ENCODE peak calls at places on chromosomes 2 and 18, in five cellular contexts. D is mesendoderm, M is IMR-90, I is neuronal stem cell, V is H9. J is an unnamed sample.

GRCh38 chr2:235566931-235567495 is 73.2 kb downstream of the AGAP1 start:
- DNase-seq in D (no peak), V (no peak), I (no peak), M (no peak), J (no peak)

GRCh38 chr2:206728277-206729199 is 10.3 kb upstream of the DYTN start:
- DNase-seq in I (no peak), D (no peak), M (peak; percentile 32), V (no peak), J (no peak)

GRCh38 chr2:237879991-237880560 is 20.7 kb downstream of the RAMP1 start:
- DNase-seq in D (no peak), V (no peak), M (no peak), I (no peak), J (no peak)

GRCh38 chr2:179068991-179069643 is 19.2 kb upstream of the CCDC141 start:
- DNase-seq in I (no peak), M (no peak), D (no peak), V (no peak), J (no peak)

GRCh38 chr2:8457620-8458255 is 224.1 kb upstream of the ID2 start:
- DNase-seq in M (no peak), D (peak; percentile 14), I (no peak), V (no peak), J (no peak)

GRCh38 chr2:27756544-27757498 is 14.7 kb upstream of the MRPL33 start:
- DNase-seq in V (no peak), D (peak; percentile 44), I (no peak), M (no peak), J (no peak)

GRCh38 chr18:49934457-49934856 is 121.1 kb upstream of the ACAA2 start:
- DNase-seq in I (no peak), V (no peak), M (peak; percentile 45), D (no peak), J (no peak)

GRCh38 chr2:158743466-158743865 is 51.7 kb upstream of the DAPL1 start:
- DNase-seq in V (no peak), M (no peak), I (no peak), D (no peak), J (no peak)

GRCh38 chr2:192286093-192286701 is 91.5 kb upstream of the TMEFF2 start:
- DNase-seq in V (no peak), I (no peak), M (peak; percentile 63), D (peak; percentile 62), J (no peak)

GRCh38 chr2:226447896-226448295 is 351.7 kb downstream of the IRS1 start:
- DNase-seq in D (no peak), V (no peak), I (no peak), M (peak; percentile 52), J (no peak)

GRCh38 chr2:24544456-24545115 is 53.5 kb downstream of the NCOA1 start:
- DNase-seq in V (no peak), I (no peak), D (no peak), M (no peak), J (no peak)

GRCh38 chr2:118046628-118047210 is 32.8 kb upstream of the CCDC93 start:
- DNase-seq in V (no peak), I (no peak), D (peak; percentile 51), M (peak; percentile 53), J (no peak)

GRCh38 chr2:102357975-102358374 is 2.4 kb downstream of the IL18R1 start:
- DNase-seq in D (no peak), V (no peak), M (no peak), I (no peak), J (no peak)

GRCh38 chr18:62081248-62081647 is 105.6 kb downstream of the PIGN start:
- DNase-seq in M (no peak), I (no peak), V (no peak), D (no peak), J (no peak)

GRCh38 chr2:176160251-176161040 is 3.3 kb downstream of the HOXD3 start:
- DNase-seq in M (no peak), I (no peak), D (no peak), V (no peak), J (no peak)

GRCh38 chr2:46540496-46541342 is 61.4 kb downstream of the TMEM247 start:
- DNase-seq in I (no peak), M (peak; percentile 86), D (peak; percentile 88), V (no peak), J (no peak)

GRCh38 chr18:23226386-23226785 is 91.1 kb downstream of the CABLES1 start:
- DNase-seq in I (no peak), M (peak; percentile 61), V (no peak), D (no peak), J (no peak)

GRCh38 chr18:58353581-58353980 is 275.3 kb downstream of the ALPK2 start:
- DNase-seq in D (peak; percentile 11), M (no peak), I (no peak), V (no peak), J (no peak)

GRCh38 chr2:47402555-47402804 is 476 bp upstream of the MSH2 start:
- DNase-seq in D (no peak), V (no peak), I (no peak), M (peak; percentile 45), J (no peak)

GRCh38 chr18:35063875-35064274 is 22.7 kb downstream of the MAPRE2 start:
- DNase-seq in M (no peak), D (no peak), I (no peak), V (no peak), J (no peak)

GRCh38 chr18:35064291-35064690 is 23.1 kb downstream of the MAPRE2 start:
- DNase-seq in M (no peak), D (no peak), V (no peak), I (no peak), J (no peak)

GRCh38 chr18:35062408-35062807 is 21.2 kb downstream of the MAPRE2 start:
- DNase-seq in V (no peak), M (no peak), D (no peak), I (no peak), J (no peak)

GRCh38 chr18:35059280-35059927 is 18.2 kb downstream of the MAPRE2 start:
- DNase-seq in M (no peak), D (no peak), V (no peak), I (no peak), J (no peak)

GRCh38 chr18:35060092-35060491 is 18.9 kb downstream of the MAPRE2 start:
- DNase-seq in I (no peak), M (no peak), V (no peak), D (no peak), J (no peak)
- H4K8ac ChIP-seq in I (no peak overlapping the region), M (no peak overlapping the region), V (no peak overlapping the region), D (no peak overlapping the region), J (no peak overlapping the region)

DNA sequence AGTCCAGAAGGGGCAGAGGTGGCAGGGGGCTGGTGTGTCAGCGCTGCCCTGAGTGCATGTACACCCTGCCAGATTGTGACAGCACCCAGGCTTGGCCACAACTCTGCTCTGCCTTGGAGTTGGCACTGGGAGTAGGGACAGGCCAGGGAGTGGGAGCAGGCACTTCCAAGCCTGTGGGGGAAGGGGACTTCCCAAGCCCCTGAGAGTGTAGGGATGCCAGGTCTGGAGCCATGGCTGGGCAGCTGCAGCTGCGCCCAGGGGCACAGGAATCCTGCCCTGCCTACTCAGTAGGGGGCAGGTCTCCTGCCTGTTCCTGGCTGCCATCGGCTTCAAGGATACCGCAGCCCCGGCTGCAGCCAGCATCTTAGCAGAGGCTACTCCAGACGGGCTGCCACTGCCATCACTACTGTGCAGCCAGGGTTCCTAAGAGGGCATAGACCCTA is 109.4 kb downstream of the CALCRL start:
- DNase-seq in D (no peak), I (no peak), V (peak; percentile 31), M (no peak), J (no peak)
- H4K8ac ChIP-seq in D (no peak overlapping the region), I (peak overlapping the region; percentile 82), V (no peak overlapping the region), M (no peak overlapping the region), J (no peak overlapping the region)

GRCh38 chr2:105328281-105329196 is 996 bp downstream of the TGFBRAP1 start:
- DNase-seq in D (peak; percentile 13), I (no peak), V (no peak), M (peak; percentile 50), J (no peak)

GRCh38 chr2:105330681-105331375 is 1.3 kb upstream of the TGFBRAP1 start:
- DNase-seq in V (no peak), I (no peak), M (no peak), D (peak; percentile 16), J (no peak)

GRCh38 chr2:105329561-105330495 is at the start of gene TGFBRAP1:
- DNase-seq in D (peak; percentile 65), V (peak; percentile 45), M (peak; percentile 42), I (peak; percentile 41), J (no peak)

GRCh38 chr2:105327690-105328089 is 1.8 kb downstream of the TGFBRAP1 start:
- DNase-seq in M (no peak), I (no peak), V (no peak), D (no peak), J (no peak)

GRCh38 chr2:105329197-105329554 is 359 bp downstream of the TGFBRAP1 start:
- DNase-seq in M (no peak), V (no peak), D (no peak), I (no peak), J (no peak)
- H4K8ac ChIP-seq in M (peak overlapping the region; percentile 70), V (no peak overlapping the region), D (peak overlapping the region; percentile 97), I (peak overlapping the region; percentile 76), J (peak overlapping the region; percentile 19)

DNA sequence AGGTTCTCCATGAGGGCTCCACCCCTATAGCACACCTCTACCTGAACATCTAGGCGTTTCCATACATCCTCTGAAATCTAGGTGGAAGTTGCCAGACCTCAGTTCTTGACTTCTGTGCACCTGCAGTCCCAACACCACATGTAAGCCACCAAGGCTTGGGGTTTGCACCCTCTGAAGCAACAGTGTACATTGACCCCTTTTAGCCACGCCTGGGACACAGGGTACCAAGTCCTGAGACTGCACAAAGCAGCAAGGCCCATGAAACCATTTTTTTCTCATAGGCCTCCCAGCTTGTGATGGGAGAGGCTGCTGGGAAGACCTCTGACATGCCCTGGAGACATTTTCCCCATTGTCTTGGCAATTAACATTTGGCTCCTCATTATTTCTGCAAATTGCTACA is 20.0 kb downstream of the ARL6IP6 start:
- DNase-seq in M (no peak), V (no peak), D (no peak), I (no peak), J (no peak)
- H4K8ac ChIP-seq in M (no peak overlapping the region), V (no peak overlapping the region), D (no peak overlapping the region), I (no peak overlapping the region), J (no peak overlapping the region)

J was measured in H1.